ENCODE peak calls at places on chromosomes 6 and 20, in seven cellular contexts. W is astrocyte of the spinal cord; Z is AG04449; T is fibroblast of lung; B is esophagus muscularis mucosa; E is RWPE1; M is activated CD8-positive, alpha-beta T cell treated with anti-CD3 and anti-CD28 coated beads for 36 hours. K is an unnamed sample.

GRCh38 chr6:122995930-122996796 is at the start of gene CLVS2:
- DNase-seq in W (peak), Z (no peak), B (no peak), T (peak), E (peak), M (no peak), K (no peak)

GRCh38 chr6:170438402-170438753 is 114.7 kb downstream of the PSMB1 start:
- DNase-seq in E (peak), Z (peak), B (peak), M (peak), W (peak), T (peak), K (peak)

GRCh38 chr6:41653642-41654432 is 15.6 kb downstream of the MDFI start:
- DNase-seq in M (no peak), Z (no peak), B (no peak), W (no peak), T (no peak), E (no peak), K (no peak)

GRCh38 chr20:60138263-60139127 is 180.3 kb downstream of the CDH26 start:
- DNase-seq in T (peak), M (peak), W (peak), E (peak), Z (no peak), B (peak), K (peak)

GRCh38 chr6:30719791-30720737 is at the start of gene TUBB:
- DNase-seq in M (peak), B (peak), T (peak), Z (peak), W (peak), E (peak), K (peak)

GRCh38 chr20:51725584-51726176 is 42.5 kb downstream of the ATP9A start:
- DNase-seq in M (no peak), B (no peak), E (peak), W (no peak), T (no peak), Z (no peak), K (no peak)

GRCh38 chr6:68760941-68761676 is 126.0 kb downstream of the ADGRB3 start:
- DNase-seq in M (no peak), B (no peak), T (no peak), W (no peak), Z (no peak), E (no peak), K (no peak)

GRCh38 chr20:18724788-18725476 is 88.7 kb upstream of the SCP2D1 start:
- DNase-seq in T (no peak), M (no peak), Z (no peak), B (no peak), W (no peak), E (no peak), K (no peak)

GRCh38 chr6:118770835-118771234 is 119.4 kb upstream of the CEP85L start:
- DNase-seq in M (no peak), T (no peak), Z (no peak), E (no peak), B (no peak), W (no peak), K (no peak)

GRCh38 chr6:89716532-89716931 is 78.0 kb upstream of the LYRM2 start:
- DNase-seq in W (no peak), E (no peak), Z (no peak), B (no peak), T (no peak), M (no peak), K (no peak)

GRCh38 chr20:38126146-38126912 is 38.7 kb downstream of the TGM2 start:
- DNase-seq in E (no peak), Z (no peak), W (no peak), B (no peak), M (no peak), T (no peak), K (no peak)

GRCh38 chr6:83708970-83709747 is at the start of gene SNAP91:
- DNase-seq in T (peak), W (no peak), B (no peak), E (no peak), Z (no peak), M (peak), K (peak)

GRCh38 chr6:11575408-11576033 is 38.0 kb downstream of the TMEM170B start:
- DNase-seq in Z (peak), E (peak), W (peak), M (peak), B (no peak), T (peak), K (peak)

GRCh38 chr20:36543187-36544133 is 2.1 kb downstream of the MYL9 start:
- DNase-seq in B (no peak), W (peak), Z (no peak), E (no peak), M (no peak), T (peak), K (peak)

GRCh38 chr20:36540551-36541211 is 638 bp upstream of the MYL9 start:
- DNase-seq in W (no peak), B (no peak), T (no peak), Z (no peak), M (no peak), E (no peak), K (no peak)

GRCh38 chr20:36541227-36542018 is at the start of gene MYL9:
- DNase-seq in B (peak), T (peak), W (peak), M (peak), E (peak), Z (no peak), K (peak)

GRCh38 chr20:36542516-36543186 is 1.3 kb downstream of the MYL9 start:
- DNase-seq in T (no peak), M (no peak), Z (no peak), W (no peak), B (no peak), E (no peak), K (no peak)

GRCh38 chr20:36542019-36542488 is 735 bp downstream of the MYL9 start:
- DNase-seq in T (peak), B (no peak), M (no peak), W (no peak), E (no peak), Z (no peak), K (peak)
- TF ChIP-seq CTCF in T (peak), B (peak), M (peak), W (peak), E (no peak), Z (peak), K (peak)

GRCh38 chr20:137668-138131 is 4.7 kb upstream of the DEFB126 start:
- DNase-seq in E (no peak), Z (no peak), W (no peak), T (no peak), M (peak), B (no peak), K (no peak)
- TF ChIP-seq CTCF in E (peak), Z (no peak), W (no peak), T (peak), M (peak), B (no peak), K (no peak)

GRCh38 chr6:6971369-6971768 is 136.4 kb upstream of the RREB1 start:
- DNase-seq in M (no peak), Z (no peak), B (no peak), E (no peak), T (no peak), W (no peak), K (no peak)
- TF ChIP-seq CTCF in M (no peak), Z (no peak), B (no peak), E (no peak), T (no peak), W (no peak), K (no peak)

GRCh38 chr20:63234693-63235398 is 859 bp upstream of the BIRC7 start:
- DNase-seq in T (no peak), Z (no peak), B (no peak), W (no peak), M (peak), E (peak), K (no peak)
- TF ChIP-seq CTCF in T (peak), Z (peak), B (peak), W (peak), M (peak), E (peak), K (no peak)

DNA sequence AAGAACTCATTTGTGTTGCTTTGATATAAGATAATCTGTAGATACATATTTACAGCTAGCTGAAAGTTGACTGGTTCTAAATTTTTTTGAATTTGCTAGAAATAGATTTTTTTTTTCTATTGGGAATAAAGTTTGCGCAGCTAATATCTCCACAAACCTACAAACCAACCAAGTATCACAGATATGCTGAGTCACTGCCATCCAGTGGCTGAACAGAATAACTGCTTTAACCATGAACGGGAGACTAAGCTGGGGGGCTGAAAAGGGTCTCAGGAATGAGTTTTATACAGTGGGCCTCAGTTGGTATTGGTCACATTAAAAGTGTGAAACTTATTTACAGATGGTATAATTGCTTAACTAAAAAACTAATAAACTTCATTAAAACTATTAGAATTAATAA is 326.7 kb upstream of the CNR1 start:
- DNase-seq in T (peak), E (peak), M (no peak), Z (no peak), W (peak), B (no peak), K (peak)
- TF ChIP-seq CTCF in T (peak), E (peak), M (no peak), Z (no peak), W (peak), B (peak), K (peak)

DNA sequence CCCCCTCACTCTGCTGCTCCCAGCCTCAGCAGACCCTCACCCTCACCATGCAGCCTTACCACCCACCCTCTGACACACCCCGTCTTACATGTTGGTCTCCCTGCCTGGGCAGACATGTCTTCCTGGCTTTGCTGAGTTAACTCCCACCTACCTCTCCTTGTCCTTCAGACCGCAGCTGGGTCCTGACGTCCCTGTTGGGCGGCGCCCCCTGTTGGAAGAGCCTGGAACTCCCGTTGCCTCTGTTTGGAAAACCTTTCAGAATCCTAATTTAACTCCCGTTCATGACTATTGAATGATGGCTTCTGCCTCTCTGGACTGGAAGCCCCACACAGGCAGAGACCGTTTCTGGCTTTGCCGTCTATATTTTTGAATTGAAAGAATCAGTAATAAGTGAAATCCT is 245.1 kb downstream of the MYLK4 start:
- DNase-seq in Z (no peak), W (no peak), T (no peak), B (no peak), M (peak), E (no peak), K (no peak)
- TF ChIP-seq CTCF in Z (no peak), W (peak), T (peak), B (no peak), M (peak), E (no peak), K (no peak)

DNA sequence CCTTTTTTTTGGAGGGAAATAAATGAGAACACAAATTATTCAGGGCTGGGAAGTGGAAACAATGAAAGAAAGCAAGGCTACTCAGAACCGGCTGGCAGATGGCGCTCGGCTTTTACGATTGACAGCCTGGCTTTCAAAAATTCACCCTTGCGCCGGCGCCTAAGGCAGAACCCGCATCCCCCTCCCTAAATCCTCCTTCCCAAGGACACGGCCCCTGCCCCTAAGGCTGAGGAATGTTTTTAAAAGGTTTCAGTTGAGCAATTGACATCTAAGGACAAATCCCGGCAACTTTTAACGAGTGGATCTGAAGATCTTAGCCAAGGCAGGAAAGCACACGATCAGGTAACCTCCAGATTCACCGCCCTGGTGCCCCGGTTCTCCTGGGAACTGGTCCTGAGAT is 16.3 kb downstream of the GNAS start:
- DNase-seq in T (no peak), M (no peak), W (no peak), B (no peak), Z (no peak), E (peak), K (no peak)
- TF ChIP-seq CTCF in T (peak), M (no peak), W (peak), B (no peak), Z (peak), E (peak), K (no peak)

GRCh38 chr20:48636301-48636700 is 191.5 kb downstream of the PREX1 start:
- DNase-seq in T (no peak), Z (no peak), W (no peak), B (no peak), M (no peak), E (no peak), K (no peak)

GRCh38 chr20:48635361-48635760 is 192.4 kb downstream of the PREX1 start:
- DNase-seq in Z (no peak), T (no peak), M (no peak), W (no peak), E (no peak), B (no peak), K (no peak)

GRCh38 chr20:48637461-48637860 is 190.3 kb downstream of the PREX1 start:
- DNase-seq in W (no peak), E (no peak), B (no peak), Z (no peak), T (no peak), M (no peak), K (no peak)

GRCh38 chr20:48634641-48635040 is 193.2 kb downstream of the PREX1 start:
- DNase-seq in M (no peak), W (no peak), T (no peak), E (no peak), B (no peak), Z (no peak), K (no peak)

GRCh38 chr20:48635791-48636267 is 192.0 kb downstream of the PREX1 start:
- DNase-seq in Z (no peak), B (no peak), E (peak), W (peak), T (peak), M (peak), K (peak)
- TF ChIP-seq CTCF in Z (peak), B (peak), E (peak), W (peak), T (peak), M (peak), K (peak)

GRCh38 chr6:43306086-43306485 is 2.5 kb downstream of the CRIP3 start:
- DNase-seq in B (no peak), Z (no peak), E (no peak), M (no peak), W (no peak), T (no peak), K (no peak)

GRCh38 chr6:43310137-43310536 is 1.5 kb upstream of the CRIP3 start:
- DNase-seq in T (peak), W (no peak), Z (no peak), B (no peak), M (no peak), E (no peak), K (no peak)

GRCh38 chr6:43308990-43309477 is 408 bp upstream of the CRIP3 start:
- DNase-seq in E (no peak), M (no peak), T (no peak), B (no peak), Z (no peak), W (no peak), K (no peak)

GRCh38 chr6:43307451-43308100 is 1.1 kb downstream of the CRIP3 start:
- DNase-seq in W (no peak), M (no peak), Z (no peak), T (no peak), B (no peak), E (no peak), K (no peak)

DNA sequence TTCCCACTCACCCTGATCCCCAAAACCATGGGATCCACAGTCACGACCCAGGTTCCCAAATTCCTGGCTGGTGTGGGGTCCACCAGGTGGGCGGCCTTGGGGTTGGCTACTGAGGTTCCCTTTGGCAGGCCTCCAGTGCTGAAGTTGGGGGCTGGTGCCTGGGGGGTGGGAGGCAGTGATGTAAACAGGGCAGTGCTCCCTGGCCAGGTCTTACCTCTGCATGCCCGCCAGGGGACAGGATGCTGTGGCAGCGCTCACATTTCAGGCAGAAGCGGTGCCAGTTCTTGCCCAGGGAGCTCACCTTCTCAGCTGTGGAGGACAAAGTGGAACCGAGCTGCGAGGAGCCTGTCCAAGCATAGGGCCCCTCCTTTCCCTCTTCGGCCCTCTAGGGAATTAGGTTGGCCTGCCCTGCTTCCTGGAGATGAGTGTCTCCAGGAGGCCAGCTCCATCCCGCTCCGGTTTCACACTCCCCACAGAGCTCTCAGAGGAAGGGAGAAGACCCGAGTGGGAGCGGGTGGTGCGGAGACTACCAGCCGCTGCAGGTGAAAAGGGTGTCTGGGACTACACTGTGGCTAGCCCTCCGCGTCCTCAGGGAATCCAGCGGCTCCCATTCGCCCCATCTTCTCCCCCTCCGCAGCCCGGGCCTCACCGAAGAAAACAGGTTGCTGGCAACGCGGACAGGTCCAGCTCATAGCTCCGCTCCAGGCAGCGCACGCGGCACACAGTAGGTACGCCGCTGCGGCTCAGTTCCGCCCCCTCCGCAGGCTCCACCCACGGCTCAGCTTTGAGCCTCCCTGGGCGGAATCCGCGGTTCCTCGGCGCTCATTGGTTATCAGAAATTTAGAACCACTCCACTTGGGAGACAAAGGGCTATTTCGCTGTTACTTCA is at the start of gene CRIP3:
- DNase-seq in Z (no peak), W (no peak), M (peak), E (no peak), T (peak), B (no peak), K (no peak)
- TF ChIP-seq CTCF in Z (peak), W (peak), M (peak), E (no peak), T (no peak), B (no peak), K (no peak)

K was measured in adrenal gland.